ENCODE peak calls at places on chromosomes 4 and X, in ten cellular contexts. H, J, C, W, A, M, V, R, T and E are unnamed samples.

GRCh38 chr4:189988892-189989431 is 38.1 kb downstream of the FRG2 start:
- DNase-seq in H (no peak), W (no peak), R (no peak), M (no peak), A (no peak), V (no peak), C (no peak), J (no peak), T (no peak), E (no peak)

GRCh38 chr4:33104190-33104773 is 2384.1 kb downstream of the PCDH7 start:
- DNase-seq in M (no peak), V (no peak), T (no peak), H (no peak), A (no peak), C (no peak), W (no peak), J (no peak), R (no peak), E (no peak)

GRCh38 chr4:102551946-102552575 is 50.9 kb downstream of the NFKB1 start:
- DNase-seq in V (no peak), H (no peak), R (no peak), C (no peak), W (no peak), J (no peak), A (no peak), T (no peak), M (no peak), E (no peak)

GRCh38 chrX:44459501-44459900 is 83.2 kb downstream of the FUNDC1 start:
- DNase-seq in R (no peak), A (no peak), W (no peak), T (no peak), V (no peak), H (no peak), J (peak; percentile 8), C (no peak), M (no peak), E (no peak)

GRCh38 chr4:185508162-185508561 is 27.1 kb downstream of the PDLIM3 start:
- DNase-seq in W (no peak), A (no peak), V (no peak), H (no peak), C (no peak), M (no peak), R (no peak), J (peak; percentile 54), T (no peak), E (no peak)

GRCh38 chrX:52923781-52924241 is 26.7 kb downstream of the FAM156B start:
- DNase-seq in R (no peak), M (peak; percentile 30), T (peak; percentile 70), J (no peak), V (no peak), W (no peak), C (peak; percentile 24), H (no peak), A (peak; percentile 38), E (no peak)

GRCh38 chr4:6753891-6754290 is 28.6 kb upstream of the KIAA0232 start:
- DNase-seq in A (no peak), W (no peak), C (no peak), V (no peak), R (no peak), J (no peak), M (no peak), H (no peak), T (no peak), E (no peak)

GRCh38 chr4:75708218-75708691 is 16.1 kb upstream of the USO1 start:
- DNase-seq in A (peak; percentile 50), C (peak; percentile 50), T (no peak), M (no peak), J (peak; percentile 43), W (no peak), H (no peak), R (no peak), V (peak; percentile 50), E (no peak)

GRCh38 chr4:53688186-53688790 is 97.0 kb upstream of the LNX1 start:
- DNase-seq in J (no peak), A (peak; percentile 39), H (no peak), V (no peak), R (no peak), M (no peak), T (no peak), C (no peak), W (no peak), E (no peak)

GRCh38 chr4:93791570-93792195 is 36.9 kb upstream of the ATOH1 start:
- DNase-seq in M (peak; percentile 46), V (peak; percentile 70), C (peak; percentile 64), A (peak; percentile 44), J (peak; percentile 50), R (peak; percentile 59), W (no peak), H (peak; percentile 32), T (no peak), E (no peak)

GRCh38 chr4:24657768-24658617 is 73.6 kb upstream of the DHX15 start:
- DNase-seq in V (no peak), R (no peak), M (no peak), C (peak; percentile 74), H (peak; percentile 36), W (no peak), J (peak; percentile 73), T (no peak), A (peak; percentile 77), E (no peak)

GRCh38 chr4:3686746-3687145 is 79.4 kb upstream of the ADRA2C start:
- DNase-seq in A (no peak), V (no peak), C (no peak), T (peak; percentile 19), M (no peak), W (no peak), J (no peak), H (no peak), R (no peak), E (no peak)

GRCh38 chrX:139112432-139112831 is 400.9 kb upstream of the FGF13 start:
- DNase-seq in T (peak; percentile 65), C (no peak), A (no peak), V (no peak), W (no peak), M (no peak), J (no peak), R (no peak), H (no peak), E (no peak)

GRCh38 chrX:107628662-107629532 is 587 bp downstream of the PRPS1 start:
- DNase-seq in V (peak; percentile 48), M (peak; percentile 45), A (peak; percentile 50), H (no peak), T (no peak), C (peak; percentile 18), J (peak; percentile 25), W (no peak), R (peak; percentile 33), E (no peak)

GRCh38 chr4:73964862-73965611 is 16.8 kb downstream of the PF4 start:
- DNase-seq in A (peak; percentile 7), C (no peak), J (peak; percentile 1), V (peak; percentile 79), H (no peak), M (no peak), T (no peak), W (no peak), R (no peak), E (no peak)

GRCh38 chr4:41725254-41725653 is 23.3 kb downstream of the PHOX2B start:
- DNase-seq in H (no peak), M (no peak), A (no peak), R (peak; percentile 35), T (no peak), C (no peak), V (peak; percentile 69), J (no peak), W (no peak), E (no peak)

GRCh38 chr4:41723286-41723685 is 25.2 kb downstream of the PHOX2B start:
- DNase-seq in R (no peak), C (no peak), V (no peak), W (no peak), J (no peak), T (no peak), M (no peak), H (no peak), A (no peak), E (no peak)

GRCh38 chr4:41731569-41731968 is 17.0 kb downstream of the PHOX2B start:
- DNase-seq in R (no peak), V (no peak), A (no peak), C (no peak), T (no peak), J (no peak), M (no peak), H (no peak), W (no peak), E (no peak)

GRCh38 chr4:41727861-41728570 is 20.5 kb downstream of the PHOX2B start:
- DNase-seq in T (no peak), W (no peak), V (no peak), H (no peak), R (no peak), A (no peak), J (no peak), M (no peak), C (no peak), E (peak; percentile 70)

DNA sequence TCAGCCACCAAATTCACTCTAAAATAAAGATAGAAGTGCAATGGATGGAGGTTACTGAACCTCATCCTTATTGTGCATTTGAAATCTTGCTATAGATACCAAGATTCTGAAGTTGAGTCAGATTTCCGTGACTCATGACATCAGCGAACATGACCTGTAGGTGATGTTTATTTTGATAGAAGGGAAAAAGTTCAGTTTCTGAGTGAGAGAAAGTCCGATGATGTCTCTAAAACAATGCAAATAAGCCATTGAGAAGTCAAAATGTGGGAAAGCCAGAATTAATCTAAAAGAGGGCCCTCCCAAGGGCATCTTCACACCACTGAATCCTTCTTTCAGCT is 20.0 kb downstream of the PHOX2B start:
- DNase-seq in C (no peak), T (no peak), W (no peak), A (no peak), M (no peak), J (no peak), V (no peak), R (no peak), H (no peak), E (peak; percentile 3)
- TF ChIP-seq EP300 in C (no peak), T (no peak), W (no peak), A (no peak), M (no peak), J (no peak), V (no peak), R (no peak), H (no peak), E (no peak)

GRCh38 chr4:38154681-38155588 is 194.7 kb downstream of the PTTG2 start:
- DNase-seq in V (no peak), T (no peak), A (peak; percentile 80), H (peak; percentile 31), C (peak; percentile 85), R (no peak), M (no peak), J (no peak), W (no peak), E (no peak)
- H3K4me3 ChIP-seq in V (no peak overlapping the region), T (no peak overlapping the region), A (no peak overlapping the region), H (no peak overlapping the region), C (no peak overlapping the region), R (no peak overlapping the region), M (no peak overlapping the region), J (no peak overlapping the region), W (peak overlapping the region; percentile 8), E (no peak overlapping the region)

GRCh38 chr4:71456841-71457240 is 118.0 kb downstream of the SLC4A4 start:
- DNase-seq in R (no peak), J (peak; percentile 44), H (no peak), M (no peak), C (no peak), A (peak; percentile 67), V (no peak), T (no peak), W (no peak), E (no peak)
- TF ChIP-seq EP300 in R (no peak), J (no peak), H (no peak), M (no peak), C (no peak), A (no peak), V (no peak), T (no peak), W (no peak), E (no peak)

GRCh38 chr4:168701061-168701460 is 204.2 kb downstream of the PALLD start:
- DNase-seq in C (no peak), W (no peak), H (no peak), J (no peak), V (no peak), M (no peak), T (no peak), A (no peak), R (no peak), E (no peak)
- H3K4me3 ChIP-seq in C (no peak overlapping the region), W (no peak overlapping the region), H (no peak overlapping the region), J (no peak overlapping the region), V (no peak overlapping the region), M (no peak overlapping the region), T (no peak overlapping the region), A (no peak overlapping the region), R (no peak overlapping the region), E (no peak overlapping the region)